ENCODE peak calls at places on chromosomes 5 and 9, in four cellular contexts. M is left colon, L is right cardiac atrium, Q is foreskin fibroblast. R is an unnamed sample.

GRCh38 chr5:107576736-107577440 is 93.8 kb downstream of the EFNA5 start:
- DNase-seq in M (no peak), L (no peak), Q (no peak), R (no peak)

GRCh38 chr9:113528811-113529210 is 65.3 kb downstream of the RGS3 start:
- DNase-seq in M (peak; percentile 24), L (no peak), Q (no peak), R (no peak)

GRCh38 chr9:133126697-133127339 is 5.8 kb upstream of the RALGDS start:
- DNase-seq in M (no peak), L (no peak), Q (peak; percentile 52), R (no peak)

GRCh38 chr9:76562511-76562911 is 103.5 kb downstream of the GCNT1 start:
- DNase-seq in M (no peak), L (no peak), Q (peak; percentile 74), R (no peak)

GRCh38 chr5:83177803-83178202 is 100.5 kb downstream of the XRCC4 start:
- DNase-seq in M (no peak), L (no peak), Q (no peak), R (no peak)

GRCh38 chr9:21778300-21778699 is 24.1 kb upstream of the MTAP start:
- DNase-seq in M (no peak), L (no peak), Q (peak; percentile 44), R (no peak)

GRCh38 chr5:1054799-1055775 is 46.5 kb downstream of the NKD2 start:
- DNase-seq in M (no peak), L (peak; percentile 35), Q (no peak), R (no peak)

GRCh38 chr9:81964216-81965171 is 21.2 kb downstream of the SPATA31D3 start:
- DNase-seq in M (no peak), L (no peak), Q (peak; percentile 83), R (no peak)

GRCh38 chr9:38094165-38094564 is 25.1 kb upstream of the SHB start:
- DNase-seq in M (no peak), L (no peak), Q (no peak), R (no peak)

GRCh38 chr5:121263456-121263855 is 588.2 kb upstream of the FTMT start:
- DNase-seq in M (no peak), L (no peak), Q (no peak), R (no peak)

GRCh38 chr9:114898741-114899140 is 31.6 kb downstream of the TNFSF8 start:
- DNase-seq in M (peak; percentile 49), L (peak; percentile 78), Q (no peak), R (peak; percentile 79)

GRCh38 chr5:122263352-122264030 is 48.5 kb upstream of the SNCAIP start:
- DNase-seq in M (no peak), L (no peak), Q (peak; percentile 46), R (no peak)

GRCh38 chr5:9621379-9621903 is 8.7 kb downstream of the TAS2R1 start:
- DNase-seq in M (no peak), L (no peak), Q (no peak), R (no peak)

GRCh38 chr5:37847978-37848425 is 8.2 kb upstream of the GDNF start:
- DNase-seq in M (no peak), L (no peak), Q (peak; percentile 84), R (no peak)

GRCh38 chr5:180119886-180120220 is 48.3 kb upstream of the RNF130 start:
- DNase-seq in M (no peak), L (no peak), Q (no peak), R (no peak)

GRCh38 chr9:110933350-110934001 is 104.8 kb downstream of the LPAR1 start:
- DNase-seq in M (no peak), L (no peak), Q (no peak), R (no peak)

R was measured in T-helper 22 cell.